ENCODE peak calls at places on chromosome 12, in seven cellular contexts. One of them, this sample, is unnamed.

GRCh38 chr12:95205685-95206084 is 11.6 kb downstream of the FGD6 start:
- DNase-seq in AG04450: peak; percentile 61
- DNase-seq in astrocyte of the spinal cord: peak; percentile 88
- DNase-seq in EH: peak; percentile 83
- DNase-seq in activated naive CD4-positive, alpha-beta T cell treated with anti-CD3 and anti-CD28 coated beads, Interleukin-2, amount 50 U/mL, for 72 hours: no peak
- DNase-seq in T47D: no peak
- DNase-seq in KG1: peak; percentile 29
- DNase-seq in this sample: peak; percentile 93

GRCh38 chr12:104609083-104609844 is 152.5 kb downstream of the CHST11 start:
- DNase-seq in AG04450: no peak
- DNase-seq in astrocyte of the spinal cord: no peak
- DNase-seq in EH: no peak
- DNase-seq in activated naive CD4-positive, alpha-beta T cell treated with anti-CD3 and anti-CD28 coated beads, Interleukin-2, amount 50 U/mL, for 72 hours: no peak
- DNase-seq in T47D: no peak
- DNase-seq in KG1: no peak
- DNase-seq in this sample: no peak

GRCh38 chr12:110310754-110311153 is 29.7 kb downstream of the ATP2A2 start:
- DNase-seq in AG04450: no peak
- DNase-seq in astrocyte of the spinal cord: no peak
- DNase-seq in EH: no peak
- DNase-seq in activated naive CD4-positive, alpha-beta T cell treated with anti-CD3 and anti-CD28 coated beads, Interleukin-2, amount 50 U/mL, for 72 hours: no peak
- DNase-seq in T47D: no peak
- DNase-seq in KG1: no peak
- DNase-seq in this sample: no peak

GRCh38 chr12:1473418-1473817 is 121.0 kb downstream of the FBXL14 start:
- DNase-seq in AG04450: no peak
- DNase-seq in astrocyte of the spinal cord: no peak
- DNase-seq in EH: peak; percentile 67
- DNase-seq in activated naive CD4-positive, alpha-beta T cell treated with anti-CD3 and anti-CD28 coated beads, Interleukin-2, amount 50 U/mL, for 72 hours: no peak
- DNase-seq in T47D: no peak
- DNase-seq in KG1: peak; percentile 32
- DNase-seq in this sample: peak; percentile 17

GRCh38 chr12:88371416-88372183 is 208.7 kb downstream of the KITLG start:
- DNase-seq in AG04450: no peak
- DNase-seq in astrocyte of the spinal cord: peak; percentile 23
- DNase-seq in EH: peak; percentile 19
- DNase-seq in activated naive CD4-positive, alpha-beta T cell treated with anti-CD3 and anti-CD28 coated beads, Interleukin-2, amount 50 U/mL, for 72 hours: no peak
- DNase-seq in T47D: no peak
- DNase-seq in KG1: no peak
- DNase-seq in this sample: peak; percentile 68

GRCh38 chr12:69985656-69986055 is 160.6 kb downstream of the MYRFL start:
- DNase-seq in AG04450: no peak
- DNase-seq in astrocyte of the spinal cord: no peak
- DNase-seq in EH: no peak
- DNase-seq in activated naive CD4-positive, alpha-beta T cell treated with anti-CD3 and anti-CD28 coated beads, Interleukin-2, amount 50 U/mL, for 72 hours: no peak
- DNase-seq in T47D: no peak
- DNase-seq in KG1: no peak
- DNase-seq in this sample: peak; percentile 8

GRCh38 chr12:22535478-22535877 is 8.9 kb downstream of the C2CD5 start:
- DNase-seq in AG04450: no peak
- DNase-seq in astrocyte of the spinal cord: no peak
- DNase-seq in EH: no peak
- DNase-seq in activated naive CD4-positive, alpha-beta T cell treated with anti-CD3 and anti-CD28 coated beads, Interleukin-2, amount 50 U/mL, for 72 hours: no peak
- DNase-seq in T47D: no peak
- DNase-seq in KG1: no peak
- DNase-seq in this sample: no peak

GRCh38 chr12:116133149-116133548 is 144.3 kb downstream of the MED13L start:
- DNase-seq in AG04450: no peak
- DNase-seq in astrocyte of the spinal cord: no peak
- DNase-seq in EH: peak; percentile 9
- DNase-seq in activated naive CD4-positive, alpha-beta T cell treated with anti-CD3 and anti-CD28 coated beads, Interleukin-2, amount 50 U/mL, for 72 hours: no peak
- DNase-seq in T47D: no peak
- DNase-seq in KG1: no peak
- DNase-seq in this sample: peak; percentile 67

GRCh38 chr12:14249368-14249767 is 116.1 kb upstream of the ATF7IP start:
- DNase-seq in AG04450: no peak
- DNase-seq in astrocyte of the spinal cord: no peak
- DNase-seq in EH: no peak
- DNase-seq in activated naive CD4-positive, alpha-beta T cell treated with anti-CD3 and anti-CD28 coated beads, Interleukin-2, amount 50 U/mL, for 72 hours: no peak
- DNase-seq in T47D: no peak
- DNase-seq in KG1: no peak
- DNase-seq in this sample: no peak

GRCh38 chr12:40063424-40063823 is 42.5 kb downstream of the SLC2A13 start:
- DNase-seq in AG04450: no peak
- DNase-seq in astrocyte of the spinal cord: peak; percentile 22
- DNase-seq in EH: no peak
- DNase-seq in activated naive CD4-positive, alpha-beta T cell treated with anti-CD3 and anti-CD28 coated beads, Interleukin-2, amount 50 U/mL, for 72 hours: no peak
- DNase-seq in T47D: no peak
- DNase-seq in KG1: no peak
- DNase-seq in this sample: no peak

GRCh38 chr12:28759334-28759733 is 389.7 kb upstream of the FAR2 start:
- DNase-seq in AG04450: no peak
- DNase-seq in astrocyte of the spinal cord: peak; percentile 15
- DNase-seq in EH: no peak
- DNase-seq in activated naive CD4-positive, alpha-beta T cell treated with anti-CD3 and anti-CD28 coated beads, Interleukin-2, amount 50 U/mL, for 72 hours: no peak
- DNase-seq in T47D: no peak
- DNase-seq in KG1: no peak
- DNase-seq in this sample: peak; percentile 12

GRCh38 chr12:47777741-47778558 is 4.9 kb downstream of the SLC48A1 start:
- DNase-seq in AG04450: no peak
- DNase-seq in astrocyte of the spinal cord: no peak
- DNase-seq in EH: peak; percentile 37
- DNase-seq in activated naive CD4-positive, alpha-beta T cell treated with anti-CD3 and anti-CD28 coated beads, Interleukin-2, amount 50 U/mL, for 72 hours: no peak
- DNase-seq in T47D: no peak
- DNase-seq in KG1: no peak
- DNase-seq in this sample: no peak

GRCh38 chr12:96343347-96343954 is 56.8 kb downstream of the CDK17 start:
- DNase-seq in AG04450: no peak
- DNase-seq in astrocyte of the spinal cord: peak; percentile 51
- DNase-seq in EH: peak; percentile 14
- DNase-seq in activated naive CD4-positive, alpha-beta T cell treated with anti-CD3 and anti-CD28 coated beads, Interleukin-2, amount 50 U/mL, for 72 hours: no peak
- DNase-seq in T47D: no peak
- DNase-seq in KG1: peak; percentile 44
- DNase-seq in this sample: peak; percentile 34

GRCh38 chr12:79690606-79691298 is at the start of gene PAWR:
- DNase-seq in AG04450: no peak
- DNase-seq in astrocyte of the spinal cord: peak; percentile 82
- DNase-seq in EH: peak; percentile 77
- DNase-seq in activated naive CD4-positive, alpha-beta T cell treated with anti-CD3 and anti-CD28 coated beads, Interleukin-2, amount 50 U/mL, for 72 hours: peak; percentile 59
- DNase-seq in T47D: peak; percentile 81
- DNase-seq in KG1: no peak
- DNase-seq in this sample: peak; percentile 78

GRCh38 chr12:82475211-82475610 is 116.9 kb downstream of the METTL25 start:
- DNase-seq in AG04450: no peak
- DNase-seq in astrocyte of the spinal cord: no peak
- DNase-seq in EH: no peak
- DNase-seq in activated naive CD4-positive, alpha-beta T cell treated with anti-CD3 and anti-CD28 coated beads, Interleukin-2, amount 50 U/mL, for 72 hours: no peak
- DNase-seq in T47D: no peak
- DNase-seq in KG1: no peak
- DNase-seq in this sample: no peak

GRCh38 chr12:46370792-46371717 is 1.5 kb downstream of the SLC38A2 start:
- DNase-seq in AG04450: no peak
- DNase-seq in astrocyte of the spinal cord: peak; percentile 90
- DNase-seq in EH: peak; percentile 89
- DNase-seq in activated naive CD4-positive, alpha-beta T cell treated with anti-CD3 and anti-CD28 coated beads, Interleukin-2, amount 50 U/mL, for 72 hours: peak; percentile 96
- DNase-seq in T47D: peak; percentile 92
- DNase-seq in KG1: peak; percentile 81
- DNase-seq in this sample: peak; percentile 92

GRCh38 chr12:56581418-56582145 is 48.5 kb downstream of the BAZ2A start:
- DNase-seq in AG04450: no peak
- DNase-seq in astrocyte of the spinal cord: peak; percentile 46
- DNase-seq in EH: peak; percentile 34
- DNase-seq in activated naive CD4-positive, alpha-beta T cell treated with anti-CD3 and anti-CD28 coated beads, Interleukin-2, amount 50 U/mL, for 72 hours: no peak
- DNase-seq in T47D: no peak
- DNase-seq in KG1: no peak
- DNase-seq in this sample: peak; percentile 40

GRCh38 chr12:12240671-12241345 is 26.0 kb downstream of the LRP6 start:
- DNase-seq in AG04450: no peak
- DNase-seq in astrocyte of the spinal cord: peak; percentile 46
- DNase-seq in EH: no peak
- DNase-seq in activated naive CD4-positive, alpha-beta T cell treated with anti-CD3 and anti-CD28 coated beads, Interleukin-2, amount 50 U/mL, for 72 hours: no peak
- DNase-seq in T47D: no peak
- DNase-seq in KG1: no peak
- DNase-seq in this sample: peak; percentile 12

GRCh38 chr12:112839386-112839972 is 47.9 kb downstream of the RPH3A start:
- DNase-seq in AG04450: no peak
- DNase-seq in astrocyte of the spinal cord: peak; percentile 92
- DNase-seq in EH: peak; percentile 77
- DNase-seq in activated naive CD4-positive, alpha-beta T cell treated with anti-CD3 and anti-CD28 coated beads, Interleukin-2, amount 50 U/mL, for 72 hours: no peak
- DNase-seq in T47D: no peak
- DNase-seq in KG1: no peak
- DNase-seq in this sample: peak; percentile 65

GRCh38 chr12:95548056-95548538 is 3.2 kb downstream of the USP44 start:
- DNase-seq in AG04450: no peak
- DNase-seq in astrocyte of the spinal cord: no peak
- DNase-seq in EH: no peak
- DNase-seq in activated naive CD4-positive, alpha-beta T cell treated with anti-CD3 and anti-CD28 coated beads, Interleukin-2, amount 50 U/mL, for 72 hours: peak; percentile 56
- DNase-seq in T47D: no peak
- DNase-seq in KG1: no peak
- DNase-seq in this sample: no peak